ENCODE peak calls at places on chromosomes 5 and 9, in six cellular contexts. J is pancreas; W is choroid plexus epithelial cell; C is endothelial cell; R is HFFc6; S is CD4-positive, alpha-beta T cell. X is an unnamed sample.

GRCh38 chr5:143244000-143244736 is 159.3 kb downstream of the NR3C1 start:
- DNase-seq in C (no peak), J (peak; percentile 18), W (peak; percentile 95), S (no peak), R (peak; percentile 99), X (no peak)

GRCh38 chr5:5424736-5425135 is 2.3 kb downstream of the ICE1 start:
- DNase-seq in R (no peak), C (no peak), S (no peak), W (no peak), J (no peak), X (no peak)

GRCh38 chr9:133944746-133945135 is 47.4 kb downstream of the VAV2 start:
- DNase-seq in C (no peak), R (no peak), S (no peak), W (peak; percentile 68), J (peak; percentile 56), X (no peak)

GRCh38 chr5:96699186-96699820 is 37.1 kb downstream of the CAST start:
- DNase-seq in R (peak; percentile 34), W (no peak), C (no peak), J (no peak), S (no peak), X (no peak)

GRCh38 chr5:57537831-57538230 is 55.2 kb upstream of the ACTBL2 start:
- DNase-seq in J (no peak), S (no peak), R (no peak), C (no peak), W (no peak), X (no peak)

GRCh38 chr9:70635790-70636189 is 221.3 kb upstream of the KLF9 start:
- DNase-seq in S (no peak), J (no peak), C (no peak), R (no peak), W (no peak), X (no peak)

GRCh38 chr9:110152704-110153374 is 55.1 kb downstream of the C9orf152 start:
- DNase-seq in J (no peak), R (peak; percentile 51), C (peak; percentile 61), S (no peak), W (peak; percentile 73), X (no peak)

GRCh38 chr9:87263291-87263690 is 234.4 kb upstream of the DAPK1 start:
- DNase-seq in J (no peak), S (no peak), R (no peak), C (peak; percentile 7), W (no peak), X (no peak)

GRCh38 chr9:38375572-38375963 is 16.9 kb upstream of the ALDH1B1 start:
- DNase-seq in W (no peak), S (no peak), R (no peak), J (no peak), C (no peak), X (no peak)

GRCh38 chr9:110141118-110141797 is 66.7 kb downstream of the C9orf152 start:
- DNase-seq in W (peak; percentile 96), C (no peak), S (no peak), R (peak; percentile 97), J (peak; percentile 10), X (no peak)

GRCh38 chr5:38023353-38023752 is 183.5 kb upstream of the GDNF start:
- DNase-seq in R (no peak), S (no peak), C (no peak), W (no peak), J (no peak), X (no peak)

GRCh38 chr5:11658341-11658740 is 245.9 kb downstream of the CTNND2 start:
- DNase-seq in J (no peak), S (no peak), C (no peak), R (no peak), W (no peak), X (no peak)

GRCh38 chr5:11655681-11656080 is 248.6 kb downstream of the CTNND2 start:
- DNase-seq in C (no peak), S (no peak), J (no peak), W (no peak), R (no peak), X (no peak)

DNA sequence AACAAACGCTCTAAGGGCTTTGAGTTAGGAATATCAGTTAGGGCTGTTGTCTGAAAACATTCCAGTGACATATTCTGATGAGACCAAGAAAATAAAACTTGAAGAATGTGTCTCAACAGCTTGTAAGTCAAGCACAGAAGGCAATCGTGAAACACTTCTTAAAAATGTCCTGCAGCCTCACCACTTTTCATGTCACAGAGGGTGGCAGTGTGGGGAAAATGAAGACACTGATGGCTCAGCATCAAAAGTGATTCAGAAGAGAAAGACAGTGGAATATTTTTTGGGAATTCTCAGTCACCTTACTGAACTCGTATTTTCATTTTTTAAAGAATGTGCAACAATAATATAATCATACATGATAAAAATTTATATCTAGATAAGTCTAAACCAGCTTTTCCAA is 247.3 kb downstream of the CTNND2 start:
- DNase-seq in J (no peak), C (no peak), S (no peak), W (no peak), R (no peak), X (no peak)
- TF ChIP-seq CTCF in J (no peak), C (no peak), S (no peak), W (no peak), R (no peak), X (no peak)

GRCh38 chr9:93680445-93681315 is 104.3 kb downstream of the PHF2 start:
- DNase-seq in W (no peak), J (no peak), R (no peak), C (peak; percentile 5), S (no peak), X (peak; percentile 79)
- TF ChIP-seq CTCF in W (peak; percentile 19), J (no peak), R (peak; percentile 56), C (peak; percentile 11), S (no peak), X (peak; percentile 37)

DNA sequence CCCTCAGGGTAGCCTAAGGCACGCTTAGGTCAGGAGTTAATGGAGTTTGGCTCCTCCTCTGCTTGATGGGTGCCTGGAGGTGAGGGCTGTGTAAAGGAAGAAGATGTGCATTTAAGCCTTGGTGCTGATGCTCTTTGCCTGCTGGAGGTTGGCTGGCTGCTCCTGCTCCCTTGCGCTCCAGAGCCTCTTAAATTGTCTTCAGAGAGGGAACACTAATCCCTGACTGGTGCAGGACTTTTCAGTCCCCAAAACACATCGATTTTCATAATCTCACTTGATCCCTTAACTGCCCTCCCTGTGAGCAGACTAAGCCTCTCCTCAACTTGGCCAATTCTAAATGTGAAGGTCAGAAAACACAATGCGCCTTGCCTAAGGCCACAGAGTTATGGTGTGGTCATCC is 16.2 kb upstream of the TCOF1 start:
- DNase-seq in S (no peak), R (no peak), C (no peak), J (no peak), W (no peak), X (no peak)
- TF ChIP-seq CTCF in S (no peak), R (no peak), C (no peak), J (no peak), W (no peak), X (no peak)

DNA sequence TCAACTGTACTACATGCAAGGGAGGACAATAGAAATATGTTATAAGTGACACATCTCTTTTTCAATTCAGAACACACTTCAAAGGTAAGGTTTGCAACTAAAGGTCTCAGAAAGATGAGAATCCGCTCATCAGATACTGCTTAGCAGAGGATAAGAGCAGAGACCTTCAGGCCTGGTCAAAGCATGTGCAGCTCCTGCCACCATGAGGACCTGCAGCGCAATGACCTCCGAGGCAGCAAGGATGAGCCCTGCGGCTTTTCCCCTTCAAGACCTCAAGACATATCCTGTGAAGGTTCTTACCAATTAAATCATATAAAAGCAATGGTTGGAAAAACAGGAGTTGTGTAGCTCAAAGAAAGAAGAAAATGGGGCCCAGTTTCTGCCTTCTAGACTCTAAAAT is 135.8 kb downstream of the TRIM36 start:
- DNase-seq in J (no peak), S (no peak), R (peak; percentile 2), C (peak; percentile 13), W (no peak), X (no peak)
- TF ChIP-seq CTCF in J (no peak), S (no peak), R (peak; percentile 36), C (no peak), W (no peak), X (no peak)

GRCh38 chr9:36862206-36863145 is 171.6 kb downstream of the PAX5 start:
- DNase-seq in C (peak; percentile 65), W (peak; percentile 65), J (peak; percentile 19), R (peak; percentile 21), S (no peak), X (peak; percentile 57)
- TF ChIP-seq CTCF in C (peak; percentile 59), W (peak; percentile 83), J (peak; percentile 54), R (peak; percentile 85), S (no peak), X (peak; percentile 84)

DNA sequence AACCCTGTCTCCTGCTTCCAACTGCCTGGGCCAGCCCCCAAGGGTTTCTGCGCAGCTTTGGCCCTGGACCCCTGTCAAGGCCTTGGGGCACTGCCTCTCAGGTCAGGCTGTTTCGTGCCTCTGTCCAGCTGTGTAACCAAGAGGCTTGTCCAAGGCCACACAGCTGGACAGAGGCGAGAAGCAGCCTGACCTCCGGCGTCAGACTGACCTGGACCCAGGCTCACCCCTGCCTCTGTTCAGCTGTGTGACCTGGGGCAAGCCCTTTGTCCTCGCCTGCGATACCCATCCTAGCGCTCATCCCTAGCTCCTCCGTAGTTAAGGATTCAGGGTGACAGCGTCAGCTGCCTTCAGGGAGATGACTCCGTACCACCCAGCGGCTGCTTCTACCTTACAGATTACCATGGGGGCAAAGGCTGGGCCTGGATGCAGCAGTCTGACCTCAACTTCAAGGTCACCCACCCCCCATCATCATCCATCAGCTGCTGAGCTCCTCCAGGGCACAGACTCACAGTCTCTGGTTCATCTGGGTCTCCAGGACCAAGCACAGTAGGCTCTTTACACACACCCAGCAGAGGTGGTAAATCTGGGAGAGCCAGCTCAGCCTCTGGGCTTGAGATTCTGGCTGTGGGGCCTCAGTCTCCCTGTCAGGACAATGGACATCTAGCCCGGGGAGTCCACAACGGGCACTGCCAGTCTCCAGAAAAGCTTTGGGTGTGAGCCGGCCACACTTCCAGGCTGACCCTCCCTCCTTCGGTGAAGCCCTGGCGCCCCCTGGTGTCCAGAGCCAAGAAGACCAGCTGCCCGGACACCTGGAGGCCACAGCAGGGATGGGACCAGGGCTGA is 7.9 kb downstream of the AK1 start:
- DNase-seq in R (peak; percentile 76), J (peak; percentile 81), W (peak; percentile 86), S (peak; percentile 67), C (peak; percentile 97), X (no peak)
- TF ChIP-seq CTCF in R (peak; percentile 95), J (peak; percentile 75), W (peak; percentile 91), S (peak; percentile 99), C (peak; percentile 91), X (peak; percentile 90)

DNA sequence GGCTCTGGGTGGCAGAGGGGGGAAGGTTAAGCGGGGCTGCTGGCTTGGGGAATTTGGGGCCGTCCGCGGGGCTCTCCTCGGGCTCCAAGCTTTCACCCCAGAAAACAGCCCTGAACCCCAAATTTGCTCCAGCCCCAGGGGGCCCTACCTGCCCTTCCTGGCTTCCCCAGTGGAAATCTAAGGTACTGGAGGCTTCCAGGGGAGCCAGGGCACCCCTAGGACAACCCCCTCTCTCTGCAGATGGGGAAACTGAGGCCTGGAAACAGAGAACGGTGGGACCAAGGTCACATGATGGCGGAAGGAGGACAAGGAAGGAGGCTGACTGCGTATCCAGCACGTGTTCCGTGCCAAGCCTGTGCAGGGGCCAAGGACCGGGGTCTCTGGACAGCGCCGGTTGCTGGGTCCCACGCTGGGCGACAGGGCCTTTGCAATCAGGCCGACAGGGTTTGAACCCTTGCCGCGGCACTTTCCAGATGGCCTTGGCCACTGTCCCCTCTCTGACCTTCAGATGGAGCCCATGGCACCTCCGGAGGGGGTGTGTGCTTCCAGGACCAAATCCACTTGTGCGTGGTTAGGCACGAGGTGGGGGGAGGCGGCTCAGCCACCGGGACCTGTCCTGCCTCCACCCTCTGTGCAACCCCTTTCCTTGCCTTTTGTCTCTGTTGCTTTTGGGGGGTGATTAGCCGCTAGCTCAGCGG is 183.1 kb downstream of the C9orf50 start:
- DNase-seq in J (peak; percentile 35), S (no peak), W (no peak), C (no peak), R (no peak), X (no peak)
- TF ChIP-seq CTCF in J (no peak), S (no peak), W (no peak), C (no peak), R (no peak), X (no peak)

GRCh38 chr5:171845857-171846785 is 60.5 kb downstream of the SMIM23 start:
- DNase-seq in W (no peak), R (peak; percentile 15), C (no peak), J (no peak), S (no peak), X (no peak)
- TF ChIP-seq CTCF in W (peak; percentile 24), R (peak; percentile 37), C (no peak), J (no peak), S (no peak), X (peak; percentile 67)